ENCODE peak calls at places on chromosome 12, in eight cellular contexts. X is A549; R is CD4-positive, alpha-beta T cell; C is neural progenitor cell; A is H9; D is lower lobe of right lung; G is DND-41; Y is WERI-Rb-1. T is an unnamed sample.

GRCh38 chr12:2341871-2342270 is 289.1 kb downstream of the CACNA1C start:
- DNase-seq in A (no peak), R (no peak), C (no peak), D (no peak), Y (no peak), G (no peak), X (no peak), T (no peak)

GRCh38 chr12:50985322-50985721 is 33.0 kb downstream of the HIGD1C start:
- DNase-seq in D (no peak), Y (no peak), R (no peak), G (no peak), C (no peak), A (no peak), X (no peak), T (peak; percentile 70)

GRCh38 chr12:98635657-98636323 is 8.8 kb downstream of the IKBIP start:
- DNase-seq in A (no peak), X (peak; percentile 20), D (no peak), R (no peak), G (no peak), Y (no peak), C (no peak), T (no peak)

GRCh38 chr12:31682136-31682962 is 22.9 kb downstream of the ETFBKMT start:
- DNase-seq in R (peak; percentile 59), X (peak; percentile 63), A (peak; percentile 94), Y (peak; percentile 64), C (peak; percentile 90), D (peak; percentile 48), G (peak; percentile 80), T (no peak)

GRCh38 chr12:79927772-79928474 is 7.0 kb downstream of the PPP1R12A start:
- DNase-seq in C (no peak), G (peak; percentile 76), X (no peak), A (no peak), D (no peak), Y (no peak), R (peak; percentile 42), T (no peak)

GRCh38 chr12:110109037-110109836 is 14.9 kb upstream of the IFT81 start:
- DNase-seq in Y (peak; percentile 54), X (peak; percentile 77), C (peak; percentile 26), R (no peak), D (peak; percentile 73), A (no peak), G (no peak), T (peak; percentile 95)

GRCh38 chr12:28780096-28780495 is 369.0 kb upstream of the FAR2 start:
- DNase-seq in A (no peak), X (peak; percentile 38), R (no peak), D (no peak), Y (no peak), G (no peak), C (no peak), T (no peak)

GRCh38 chr12:28568083-28568482 is 377.8 kb downstream of the CCDC91 start:
- DNase-seq in Y (peak; percentile 19), G (no peak), R (no peak), D (no peak), C (no peak), X (peak; percentile 6), A (no peak), T (no peak)

GRCh38 chr12:21819236-21819635 is 44.7 kb upstream of the KCNJ8 start:
- DNase-seq in X (no peak), A (no peak), D (no peak), Y (no peak), G (no peak), C (no peak), R (no peak), T (no peak)

GRCh38 chr12:795305-795704 is 42.9 kb downstream of the WNK1 start:
- DNase-seq in R (peak; percentile 14), X (no peak), C (no peak), G (peak; percentile 63), A (no peak), D (no peak), Y (no peak), T (no peak)

GRCh38 chr12:83320350-83320749 is 633.6 kb downstream of the TMTC2 start:
- DNase-seq in R (no peak), Y (no peak), A (no peak), G (no peak), C (no peak), X (no peak), D (no peak), T (no peak)

GRCh38 chr12:131700271-131700670 is 10.6 kb upstream of the SFSWAP start:
- DNase-seq in C (no peak), A (no peak), X (no peak), Y (no peak), D (no peak), R (no peak), G (no peak), T (no peak)

GRCh38 chr12:49567302-49567610 is 686 bp downstream of the MCRS1 start:
- DNase-seq in G (no peak), A (no peak), Y (no peak), X (no peak), D (no peak), R (no peak), C (no peak), T (no peak)

GRCh38 chr12:6279631-6280030 is 30.9 kb upstream of the PLEKHG6 start:
- DNase-seq in D (peak; percentile 50), G (no peak), A (no peak), R (no peak), C (no peak), X (no peak), Y (no peak), T (no peak)

GRCh38 chr12:6279256-6279628 is 31.2 kb upstream of the PLEKHG6 start:
- DNase-seq in A (no peak), G (no peak), X (no peak), D (peak; percentile 38), R (no peak), Y (no peak), C (no peak), T (no peak)

GRCh38 chr12:6278439-6279255 is 31.8 kb upstream of the PLEKHG6 start:
- DNase-seq in R (peak; percentile 81), D (peak; percentile 92), X (peak; percentile 71), C (peak; percentile 92), A (peak; percentile 90), Y (peak; percentile 76), G (peak; percentile 82), T (peak; percentile 86)

GRCh38 chr12:6276936-6277615 is 33.4 kb upstream of the PLEKHG6 start:
- DNase-seq in A (peak; percentile 76), R (no peak), C (peak; percentile 34), G (no peak), X (no peak), Y (peak; percentile 30), D (peak; percentile 43), T (no peak)

GRCh38 chr12:6277982-6278438 is 32.5 kb upstream of the PLEKHG6 start:
- DNase-seq in X (no peak), G (no peak), A (no peak), D (peak; percentile 83), C (no peak), R (no peak), Y (no peak), T (no peak)
- H3K27ac ChIP-seq in X (peak overlapping the region; percentile 97), G (no peak overlapping the region), A (no peak overlapping the region), D (peak overlapping the region; percentile 95), C (no peak overlapping the region), R (no peak overlapping the region), Y (peak overlapping the region; percentile 78), T (peak overlapping the region; percentile 90)

DNA sequence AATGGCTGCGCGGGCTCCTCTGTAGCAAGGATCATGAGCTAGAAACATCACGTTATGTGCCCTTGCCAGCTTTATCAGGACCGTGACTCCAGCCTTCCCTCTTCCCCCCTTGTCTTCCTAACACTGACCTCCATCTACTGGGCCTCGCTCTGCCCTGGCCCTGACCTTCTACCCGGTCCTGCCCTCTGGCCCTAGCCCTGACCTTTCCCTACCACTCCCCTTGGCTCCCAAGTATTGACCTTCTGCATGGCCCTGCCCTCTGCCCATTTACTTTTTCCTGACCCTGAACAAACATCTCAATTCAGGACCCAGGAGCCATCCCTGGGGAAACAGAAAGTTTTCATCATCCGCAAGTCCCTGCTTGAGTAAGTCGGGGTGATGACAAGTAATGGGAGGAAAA is 2.0 kb downstream of the SOAT2 start:
- DNase-seq in C (no peak), G (no peak), Y (no peak), D (no peak), X (no peak), R (no peak), A (no peak), T (no peak)
- H3K27ac ChIP-seq in C (no peak overlapping the region), G (no peak overlapping the region), Y (no peak overlapping the region), D (no peak overlapping the region), X (no peak overlapping the region), R (no peak overlapping the region), A (no peak overlapping the region), T (no peak overlapping the region)

GRCh38 chr12:55724940-55725309 is 3.9 kb downstream of the CD63 start:
- DNase-seq in G (no peak), Y (no peak), A (no peak), C (no peak), D (no peak), X (no peak), R (no peak), T (peak; percentile 57)

GRCh38 chr12:55723516-55724225 is 3.5 kb downstream of the RDH5 start:
- DNase-seq in D (no peak), A (peak; percentile 28), R (no peak), C (no peak), G (no peak), X (no peak), Y (no peak), T (no peak)

GRCh38 chr12:55721601-55722213 is 1.5 kb downstream of the RDH5 start:
- DNase-seq in R (no peak), D (no peak), Y (no peak), A (no peak), G (no peak), C (no peak), X (no peak), T (no peak)

GRCh38 chr12:55724226-55724939 is 4.2 kb downstream of the RDH5 start:
- DNase-seq in C (peak; percentile 71), Y (peak; percentile 82), X (peak; percentile 70), D (peak; percentile 77), A (peak; percentile 81), R (peak; percentile 65), G (peak; percentile 67), T (peak; percentile 82)

GRCh38 chr12:55722948-55723347 is 2.8 kb downstream of the RDH5 start:
- DNase-seq in C (no peak), R (no peak), G (no peak), Y (no peak), D (no peak), X (no peak), A (no peak), T (no peak)
- H3K27ac ChIP-seq in C (no peak overlapping the region), R (no peak overlapping the region), G (no peak overlapping the region), Y (no peak overlapping the region), D (no peak overlapping the region), X (no peak overlapping the region), A (no peak overlapping the region), T (peak overlapping the region; percentile 56)

GRCh38 chr12:56086096-56086495 is 6.1 kb downstream of the ERBB3 start:
- DNase-seq in D (no peak), G (no peak), Y (peak; percentile 42), C (no peak), X (no peak), R (no peak), A (no peak), T (no peak)
- H3K27ac ChIP-seq in D (no peak overlapping the region), G (no peak overlapping the region), Y (no peak overlapping the region), C (no peak overlapping the region), X (no peak overlapping the region), R (no peak overlapping the region), A (no peak overlapping the region), T (no peak overlapping the region)

GRCh38 chr12:6224550-6224949 is 24.4 kb downstream of the CD9 start:
- DNase-seq in D (no peak), C (no peak), R (no peak), A (no peak), X (no peak), Y (no peak), G (no peak), T (no peak)
- H3K27ac ChIP-seq in D (peak overlapping the region; percentile 83), C (no peak overlapping the region), R (no peak overlapping the region), A (no peak overlapping the region), X (no peak overlapping the region), Y (no peak overlapping the region), G (no peak overlapping the region), T (peak overlapping the region; percentile 84)

GRCh38 chr12:53502331-53502730 is 1.2 kb downstream of the TARBP2 start:
- DNase-seq in A (no peak), D (no peak), Y (no peak), X (no peak), R (no peak), G (no peak), C (no peak), T (no peak)
- H3K27ac ChIP-seq in A (no peak overlapping the region), D (peak overlapping the region; percentile 93), Y (peak overlapping the region; percentile 98), X (peak overlapping the region; percentile 94), R (no peak overlapping the region), G (peak overlapping the region; percentile 95), C (no peak overlapping the region), T (peak overlapping the region; percentile 98)

T was measured in right atrium auricular region.